ENCODE peak calls at places on chromosomes 11 and 22, in ten cellular contexts. One of them, this sample, is unnamed.

GRCh38 chr22:40890881-40891280 is 29.0 kb upstream of the DNAJB7 start:
- DNase-seq in activated naive CD4-positive, alpha-beta T cell: no peak
- DNase-seq in GM20000: no peak
- DNase-seq in endothelial cell: no peak
- DNase-seq in NCI-H1105 treated with DMSO at 0.1 percent for 48 hours: no peak
- DNase-seq in stimulated activated CD8-positive, alpha-beta memory T cell treated with anti-CD3 and anti-CD28 coated beads, Interleukin-4, amount 100 ng/mL, for 24 hours: no peak
- DNase-seq in AG04450: no peak
- DNase-seq in AG08395: peak; percentile 4
- DNase-seq in heart left ventricle: no peak
- DNase-seq in activated T-cell treated with anti-CD3 and anti-CD28 coated beads for 1 hour: no peak
- DNase-seq in this sample: no peak

GRCh38 chr22:46107089-46107664 is 43.1 kb upstream of the PPARA start:
- DNase-seq in activated naive CD4-positive, alpha-beta T cell: no peak
- DNase-seq in GM20000: no peak
- DNase-seq in endothelial cell: no peak
- DNase-seq in NCI-H1105 treated with DMSO at 0.1 percent for 48 hours: peak; percentile 91
- DNase-seq in stimulated activated CD8-positive, alpha-beta memory T cell treated with anti-CD3 and anti-CD28 coated beads, Interleukin-4, amount 100 ng/mL, for 24 hours: no peak
- DNase-seq in AG04450: no peak
- DNase-seq in AG08395: no peak
- DNase-seq in heart left ventricle: peak; percentile 66
- DNase-seq in activated T-cell treated with anti-CD3 and anti-CD28 coated beads for 1 hour: no peak
- DNase-seq in this sample: peak; percentile 20

GRCh38 chr11:121671276-121672168 is 218.8 kb upstream of the SORL1-AS1 start:
- DNase-seq in activated naive CD4-positive, alpha-beta T cell: no peak
- DNase-seq in GM20000: no peak
- DNase-seq in endothelial cell: no peak
- DNase-seq in NCI-H1105 treated with DMSO at 0.1 percent for 48 hours: peak; percentile 83
- DNase-seq in stimulated activated CD8-positive, alpha-beta memory T cell treated with anti-CD3 and anti-CD28 coated beads, Interleukin-4, amount 100 ng/mL, for 24 hours: no peak
- DNase-seq in AG04450: no peak
- DNase-seq in AG08395: no peak
- DNase-seq in heart left ventricle: no peak
- DNase-seq in activated T-cell treated with anti-CD3 and anti-CD28 coated beads for 1 hour: no peak
- DNase-seq in this sample: peak; percentile 29

GRCh38 chr11:5937868-5938602 is 4.0 kb upstream of the OR56A3 start:
- DNase-seq in activated naive CD4-positive, alpha-beta T cell: no peak
- DNase-seq in GM20000: no peak
- DNase-seq in endothelial cell: no peak
- DNase-seq in NCI-H1105 treated with DMSO at 0.1 percent for 48 hours: peak; percentile 43
- DNase-seq in stimulated activated CD8-positive, alpha-beta memory T cell treated with anti-CD3 and anti-CD28 coated beads, Interleukin-4, amount 100 ng/mL, for 24 hours: no peak
- DNase-seq in AG04450: no peak
- DNase-seq in AG08395: no peak
- DNase-seq in heart left ventricle: no peak
- DNase-seq in activated T-cell treated with anti-CD3 and anti-CD28 coated beads for 1 hour: no peak
- DNase-seq in this sample: no peak

GRCh38 chr22:38429460-38430128 is 25.4 kb downstream of the KCNJ4 start:
- DNase-seq in activated naive CD4-positive, alpha-beta T cell: no peak
- DNase-seq in GM20000: no peak
- DNase-seq in endothelial cell: no peak
- DNase-seq in NCI-H1105 treated with DMSO at 0.1 percent for 48 hours: peak; percentile 8
- DNase-seq in stimulated activated CD8-positive, alpha-beta memory T cell treated with anti-CD3 and anti-CD28 coated beads, Interleukin-4, amount 100 ng/mL, for 24 hours: no peak
- DNase-seq in AG04450: no peak
- DNase-seq in AG08395: no peak
- DNase-seq in heart left ventricle: no peak
- DNase-seq in activated T-cell treated with anti-CD3 and anti-CD28 coated beads for 1 hour: no peak
- DNase-seq in this sample: peak; percentile 42

GRCh38 chr11:15723966-15724365 is 609.2 kb downstream of the INSC start:
- DNase-seq in activated naive CD4-positive, alpha-beta T cell: no peak
- DNase-seq in GM20000: no peak
- DNase-seq in endothelial cell: no peak
- DNase-seq in NCI-H1105 treated with DMSO at 0.1 percent for 48 hours: no peak
- DNase-seq in stimulated activated CD8-positive, alpha-beta memory T cell treated with anti-CD3 and anti-CD28 coated beads, Interleukin-4, amount 100 ng/mL, for 24 hours: no peak
- DNase-seq in AG04450: no peak
- DNase-seq in AG08395: no peak
- DNase-seq in heart left ventricle: no peak
- DNase-seq in activated T-cell treated with anti-CD3 and anti-CD28 coated beads for 1 hour: no peak
- DNase-seq in this sample: no peak

GRCh38 chr22:47259049-47259448 is 496.6 kb downstream of the TBC1D22A start:
- DNase-seq in activated naive CD4-positive, alpha-beta T cell: no peak
- DNase-seq in GM20000: no peak
- DNase-seq in endothelial cell: no peak
- DNase-seq in NCI-H1105 treated with DMSO at 0.1 percent for 48 hours: no peak
- DNase-seq in stimulated activated CD8-positive, alpha-beta memory T cell treated with anti-CD3 and anti-CD28 coated beads, Interleukin-4, amount 100 ng/mL, for 24 hours: no peak
- DNase-seq in AG04450: no peak
- DNase-seq in AG08395: no peak
- DNase-seq in heart left ventricle: no peak
- DNase-seq in activated T-cell treated with anti-CD3 and anti-CD28 coated beads for 1 hour: no peak
- DNase-seq in this sample: no peak

GRCh38 chr11:62104816-62105610 is 18.8 kb upstream of the INCENP start:
- DNase-seq in activated naive CD4-positive, alpha-beta T cell: no peak
- DNase-seq in GM20000: no peak
- DNase-seq in endothelial cell: no peak
- DNase-seq in NCI-H1105 treated with DMSO at 0.1 percent for 48 hours: no peak
- DNase-seq in stimulated activated CD8-positive, alpha-beta memory T cell treated with anti-CD3 and anti-CD28 coated beads, Interleukin-4, amount 100 ng/mL, for 24 hours: no peak
- DNase-seq in AG04450: no peak
- DNase-seq in AG08395: peak; percentile 52
- DNase-seq in heart left ventricle: peak; percentile 39
- DNase-seq in activated T-cell treated with anti-CD3 and anti-CD28 coated beads for 1 hour: no peak
- DNase-seq in this sample: no peak

GRCh38 chr22:50078246-50078645 is 7.0 kb downstream of the MLC1 start:
- DNase-seq in activated naive CD4-positive, alpha-beta T cell: no peak
- DNase-seq in GM20000: no peak
- DNase-seq in endothelial cell: no peak
- DNase-seq in NCI-H1105 treated with DMSO at 0.1 percent for 48 hours: no peak
- DNase-seq in stimulated activated CD8-positive, alpha-beta memory T cell treated with anti-CD3 and anti-CD28 coated beads, Interleukin-4, amount 100 ng/mL, for 24 hours: no peak
- DNase-seq in AG04450: no peak
- DNase-seq in AG08395: no peak
- DNase-seq in heart left ventricle: no peak
- DNase-seq in activated T-cell treated with anti-CD3 and anti-CD28 coated beads for 1 hour: no peak
- DNase-seq in this sample: no peak

GRCh38 chr11:98561216-98561615 is 459.5 kb upstream of the CNTN5 start:
- DNase-seq in activated naive CD4-positive, alpha-beta T cell: no peak
- DNase-seq in GM20000: no peak
- DNase-seq in endothelial cell: no peak
- DNase-seq in NCI-H1105 treated with DMSO at 0.1 percent for 48 hours: peak; percentile 65
- DNase-seq in stimulated activated CD8-positive, alpha-beta memory T cell treated with anti-CD3 and anti-CD28 coated beads, Interleukin-4, amount 100 ng/mL, for 24 hours: no peak
- DNase-seq in AG04450: no peak
- DNase-seq in AG08395: no peak
- DNase-seq in heart left ventricle: no peak
- DNase-seq in activated T-cell treated with anti-CD3 and anti-CD28 coated beads for 1 hour: no peak
- DNase-seq in this sample: no peak

This sample was measured in NCI-H1436.